ENCODE peak calls at places on chromosomes 12 and 14, in five cellular contexts. F is heart right ventricle, Z is body of pancreas, N is breast epithelium, B is epithelial cell of esophagus. S is an unnamed sample.

GRCh38 chr14:61588419-61588901 is 106.9 kb upstream of the HIF1A start:
- DNase-seq in B (no peak), Z (peak; percentile 38), F (no peak), N (no peak), S (no peak)

GRCh38 chr12:43662736-43663135 is 95.9 kb downstream of the PUS7L start:
- DNase-seq in N (no peak), Z (no peak), B (no peak), F (no peak), S (no peak)

GRCh38 chr14:94361682-94362081 is 26.7 kb downstream of the SERPINA1 start:
- DNase-seq in N (no peak), B (no peak), Z (no peak), F (no peak), S (no peak)

GRCh38 chr12:63423839-63424238 is 244.5 kb downstream of the DPY19L2 start:
- DNase-seq in F (no peak), B (no peak), N (no peak), Z (no peak), S (no peak)

GRCh38 chr14:64628940-64629403 is 75.3 kb upstream of the PLEKHG3 start:
- DNase-seq in Z (no peak), N (no peak), F (no peak), B (peak; percentile 84), S (peak; percentile 89)

GRCh38 chr12:108832730-108833354 is 24.5 kb downstream of the SSH1 start:
- DNase-seq in N (peak; percentile 50), B (peak; percentile 88), Z (no peak), F (peak; percentile 58), S (peak; percentile 86)

GRCh38 chr12:101064721-101065120 is 145.3 kb downstream of the SLC5A8 start:
- DNase-seq in N (no peak), Z (no peak), B (peak; percentile 89), F (no peak), S (no peak)

GRCh38 chr12:85405781-85406522 is 125.9 kb downstream of the ALX1 start:
- DNase-seq in F (no peak), B (peak; percentile 5), Z (no peak), N (no peak), S (peak; percentile 22)

GRCh38 chr14:69259176-69259530 is 805 bp upstream of the GALNT16 start:
- DNase-seq in N (no peak), Z (no peak), B (no peak), F (no peak), S (no peak)

GRCh38 chr12:20367731-20368652 is at the start of gene PDE3A:
- DNase-seq in F (peak; percentile 74), B (peak; percentile 32), N (no peak), Z (peak; percentile 31), S (peak; percentile 82)

GRCh38 chr12:103205906-103206305 is 248.4 kb downstream of the ASCL1 start:
- DNase-seq in B (peak; percentile 5), F (no peak), N (no peak), Z (no peak), S (no peak)

GRCh38 chr14:87133073-87133815 is 859.7 kb downstream of the GALC start:
- DNase-seq in Z (no peak), B (peak; percentile 99), N (peak; percentile 78), F (peak; percentile 40), S (peak; percentile 1)

GRCh38 chr14:81268016-81268416 is 47.3 kb upstream of the GTF2A1 start:
- DNase-seq in F (no peak), N (no peak), Z (no peak), B (peak; percentile 72), S (peak; percentile 3)

GRCh38 chr14:28785096-28785952 is 18.7 kb downstream of the FOXG1 start:
- DNase-seq in B (no peak), N (no peak), F (no peak), Z (no peak), S (no peak)

GRCh38 chr12:14597480-14597879 is 29.8 kb upstream of the PLBD1 start:
- DNase-seq in N (no peak), B (no peak), Z (no peak), F (no peak), S (no peak)
- H3K4me3 ChIP-seq in N (no peak overlapping the region), B (no peak overlapping the region), Z (no peak overlapping the region), F (no peak overlapping the region), S (no peak overlapping the region)

DNA sequence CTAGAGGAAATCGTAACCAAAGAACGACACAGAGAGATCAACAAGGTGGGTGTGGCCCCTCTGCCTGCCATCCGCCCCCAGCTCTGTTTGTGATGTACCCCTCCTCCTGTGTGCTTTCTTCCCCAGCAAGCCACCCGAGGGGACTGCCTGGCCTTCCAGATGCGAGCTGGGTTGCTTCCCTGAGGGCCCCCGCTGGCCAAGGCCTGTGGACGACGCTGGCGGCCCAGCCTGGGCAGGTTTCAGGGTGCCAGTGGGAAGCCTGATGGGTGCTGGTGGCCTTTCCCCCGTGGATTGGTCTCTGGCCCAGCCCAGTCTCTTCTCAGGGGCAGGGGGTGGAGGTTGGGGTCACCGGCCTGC is 2.0 kb downstream of the ARL6IP4 start:
- DNase-seq in B (no peak), Z (no peak), F (no peak), N (no peak), S (no peak)
- H3K4me3 ChIP-seq in B (no peak overlapping the region), Z (no peak overlapping the region), F (peak overlapping the region; percentile 100), N (peak overlapping the region; percentile 84), S (peak overlapping the region; percentile 80)

DNA sequence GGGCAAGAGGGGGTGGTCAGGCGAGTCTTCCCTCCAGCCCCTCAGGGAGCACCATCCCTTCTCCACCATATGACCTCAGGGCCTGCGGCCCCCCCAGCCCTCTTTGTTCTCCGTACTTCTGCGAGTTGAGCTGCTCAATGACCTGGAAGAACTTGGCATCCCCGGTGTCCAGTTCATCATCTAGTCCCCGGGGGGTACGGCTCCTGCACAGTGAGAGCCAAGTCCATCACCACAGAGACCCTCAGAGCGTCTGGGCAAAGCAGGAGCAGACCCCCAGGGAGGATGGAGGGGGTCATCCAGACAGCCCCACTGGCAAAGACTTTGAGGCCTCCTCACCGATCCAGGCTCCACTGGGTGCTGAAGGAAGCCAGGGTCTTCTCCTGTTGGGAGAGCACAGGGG is 8.9 kb downstream of the ADCY4 start:
- DNase-seq in Z (no peak), F (no peak), B (no peak), N (no peak), S (no peak)
- H3K4me3 ChIP-seq in Z (no peak overlapping the region), F (no peak overlapping the region), B (no peak overlapping the region), N (no peak overlapping the region), S (no peak overlapping the region)

GRCh38 chr12:130816055-130816454 is 23.0 kb downstream of the STX2 start:
- DNase-seq in F (no peak), Z (no peak), B (no peak), N (no peak), S (no peak)

GRCh38 chr12:130819681-130820080 is 19.4 kb downstream of the STX2 start:
- DNase-seq in N (no peak), B (no peak), Z (no peak), F (no peak), S (no peak)

GRCh38 chr12:130817804-130818203 is 21.2 kb downstream of the STX2 start:
- DNase-seq in B (no peak), Z (no peak), F (no peak), N (no peak), S (no peak)

GRCh38 chr12:130818381-130819247 is 20.4 kb downstream of the STX2 start:
- DNase-seq in B (peak; percentile 83), Z (peak; percentile 71), F (peak; percentile 46), N (peak; percentile 22), S (no peak)

GRCh38 chr12:130819248-130819576 is 19.8 kb downstream of the STX2 start:
- DNase-seq in B (no peak), N (no peak), Z (no peak), F (no peak), S (no peak)
- H3K4me3 ChIP-seq in B (no peak overlapping the region), N (peak overlapping the region; percentile 61), Z (no peak overlapping the region), F (peak overlapping the region; percentile 57), S (no peak overlapping the region)

DNA sequence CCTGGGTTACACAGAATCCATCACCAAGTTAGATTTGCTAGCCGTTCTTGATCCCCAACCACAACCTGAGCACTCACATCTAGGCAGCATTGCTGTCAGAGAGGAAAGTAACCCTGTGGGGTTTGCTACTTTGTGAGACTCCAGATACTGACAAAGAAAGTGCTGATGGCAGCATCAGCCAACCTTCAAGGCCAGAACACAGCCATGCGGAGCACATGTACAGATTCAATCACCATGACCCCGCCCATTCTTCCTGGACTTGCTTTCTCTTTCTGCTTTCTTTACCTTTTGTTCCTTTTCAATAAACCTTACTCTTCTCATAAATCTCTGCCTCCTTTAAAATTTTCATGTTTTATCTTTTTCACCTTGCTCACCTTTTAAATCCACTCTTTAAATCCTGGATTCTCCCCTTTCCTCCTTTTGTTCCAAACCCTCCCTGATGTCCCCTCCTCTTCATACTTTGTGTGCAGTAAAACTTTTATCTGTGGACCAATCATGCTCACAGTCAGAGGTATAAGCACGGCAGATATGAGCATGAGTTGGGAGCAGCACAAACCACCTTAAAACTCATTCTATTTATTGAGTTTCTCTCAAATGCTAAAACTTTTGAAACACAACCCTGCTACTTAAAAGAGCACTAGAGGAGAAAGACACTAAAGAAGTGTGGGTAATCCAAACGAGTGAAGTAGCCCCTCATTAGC is 21.9 kb upstream of the CERS5 start:
- DNase-seq in N (no peak), Z (no peak), B (no peak), F (no peak), S (no peak)
- H3K4me3 ChIP-seq in N (no peak overlapping the region), Z (no peak overlapping the region), B (no peak overlapping the region), F (no peak overlapping the region), S (no peak overlapping the region)

GRCh38 chr12:19220861-19221466 is 91.4 kb downstream of the PLEKHA5 start:
- DNase-seq in Z (no peak), B (peak; percentile 89), F (no peak), N (no peak), S (peak; percentile 45)
- H3K4me3 ChIP-seq in Z (no peak overlapping the region), B (no peak overlapping the region), F (no peak overlapping the region), N (no peak overlapping the region), S (no peak overlapping the region)

GRCh38 chr12:104485651-104486341 is 29.0 kb downstream of the CHST11 start:
- DNase-seq in B (no peak), N (no peak), F (no peak), Z (no peak), S (no peak)
- H3K4me3 ChIP-seq in B (no peak overlapping the region), N (no peak overlapping the region), F (no peak overlapping the region), Z (no peak overlapping the region), S (no peak overlapping the region)

GRCh38 chr14:66228267-66228970 is 257.8 kb upstream of the CCDC196 start:
- DNase-seq in F (no peak), Z (no peak), B (peak; percentile 81), N (no peak), S (peak; percentile 25)

GRCh38 chr14:66237701-66238100 is 248.5 kb upstream of the CCDC196 start:
- DNase-seq in F (no peak), Z (no peak), B (no peak), N (no peak), S (no peak)

GRCh38 chr14:66231823-66232222 is 254.3 kb upstream of the CCDC196 start:
- DNase-seq in Z (no peak), N (no peak), F (no peak), B (no peak), S (no peak)

GRCh38 chr14:66234411-66234810 is 251.8 kb upstream of the CCDC196 start:
- DNase-seq in N (no peak), Z (no peak), F (no peak), B (no peak), S (no peak)

DNA sequence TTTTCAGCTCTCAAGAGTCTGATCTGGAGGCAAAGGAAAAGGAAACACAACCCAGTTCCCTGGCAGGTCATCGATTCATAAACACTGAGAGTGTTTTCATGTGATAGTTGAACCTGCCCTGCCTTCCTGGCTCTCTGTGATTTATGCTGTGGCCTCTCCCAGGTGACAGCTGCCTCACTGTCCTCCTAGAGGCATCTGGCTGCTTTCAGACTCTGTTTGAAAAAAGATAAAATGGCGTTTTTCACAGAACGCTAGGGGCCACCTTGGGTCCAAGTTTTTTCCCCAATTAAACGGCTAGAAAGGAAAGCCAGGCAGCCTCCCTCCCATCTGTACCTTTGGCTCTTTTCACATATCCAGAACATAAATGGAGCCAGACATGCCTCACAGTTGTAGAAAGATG is 252.6 kb upstream of the CCDC196 start:
- DNase-seq in B (no peak), N (no peak), F (no peak), Z (no peak), S (no peak)
- H3K4me3 ChIP-seq in B (no peak overlapping the region), N (no peak overlapping the region), F (no peak overlapping the region), Z (no peak overlapping the region), S (no peak overlapping the region)

GRCh38 chr14:89013698-89014569 is 189.5 kb downstream of the TTC8 start:
- DNase-seq in F (no peak), B (no peak), N (no peak), Z (no peak), S (no peak)
- H3K4me3 ChIP-seq in F (no peak overlapping the region), B (no peak overlapping the region), N (no peak overlapping the region), Z (no peak overlapping the region), S (no peak overlapping the region)